ENCODE peak calls at places on chromosomes 3 and 15, in seven cellular contexts. H, Y, R, W, T, U and S are unnamed samples.

GRCh38 chr3:3618624-3619023 is 180.6 kb upstream of the LRRN1 start:
- DNase-seq in H (no peak), Y (no peak), R (no peak), W (no peak), T (no peak), U (no peak), S (no peak)

GRCh38 chr3:176766862-176767261 is 430.4 kb downstream of the TBL1XR1 start:
- DNase-seq in H (no peak), Y (no peak), R (no peak), W (peak), T (no peak), U (no peak), S (no peak)

GRCh38 chr15:64782751-64783150 is 7.4 kb upstream of the RBPMS2 start:
- DNase-seq in H (no peak), Y (no peak), R (no peak), W (no peak), T (no peak), U (no peak), S (no peak)

GRCh38 chr3:174441588-174442316 is 417.4 kb upstream of the NAALADL2 start:
- DNase-seq in H (no peak), Y (peak), R (no peak), W (peak), T (no peak), U (no peak), S (no peak)

GRCh38 chr3:112671930-112672715 is 31.2 kb upstream of the CCDC80 start:
- DNase-seq in H (no peak), Y (peak), R (no peak), W (peak), T (no peak), U (no peak), S (no peak)

GRCh38 chr3:8371955-8372600 is 129.5 kb upstream of the LMCD1 start:
- DNase-seq in H (no peak), Y (peak), R (no peak), W (no peak), T (no peak), U (no peak), S (no peak)

GRCh38 chr3:44584646-44585501 is at the start of gene ZNF660:
- DNase-seq in H (peak), Y (peak), R (no peak), W (peak), T (peak), U (peak), S (no peak)

GRCh38 chr15:88655103-88655553 is 16.3 kb downstream of the ISG20 start:
- DNase-seq in H (no peak), Y (no peak), R (no peak), W (no peak), T (no peak), U (no peak), S (no peak)

GRCh38 chr3:49616061-49616460 is 58.1 kb upstream of the APEH start:
- DNase-seq in H (no peak), Y (no peak), R (no peak), W (no peak), T (no peak), U (no peak), S (no peak)

GRCh38 chr15:35181538-35181937 is 96.4 kb upstream of the NANOGP8 start:
- DNase-seq in H (no peak), Y (peak), R (no peak), W (peak), T (peak), U (no peak), S (no peak)

GRCh38 chr15:28909958-28910500 is 24.3 kb downstream of the APBA2 start:
- DNase-seq in H (no peak), Y (no peak), R (no peak), W (no peak), T (no peak), U (no peak), S (no peak)

GRCh38 chr3:73393005-73393404 is 231.7 kb downstream of the PDZRN3 start:
- DNase-seq in H (no peak), Y (no peak), R (no peak), W (no peak), T (no peak), U (no peak), S (no peak)

GRCh38 chr3:64157150-64158035 is 67.9 kb downstream of the PRICKLE2 start:
- DNase-seq in H (no peak), Y (no peak), R (no peak), W (no peak), T (no peak), U (no peak), S (no peak)

GRCh38 chr3:165210132-165210531 is 13.9 kb upstream of the SLITRK3 start:
- DNase-seq in H (no peak), Y (no peak), R (no peak), W (no peak), T (no peak), U (no peak), S (no peak)
- TF ChIP-seq CTCF in H (no peak), Y (peak), R (no peak), W (peak), T (no peak), U (peak), S (no peak)

GRCh38 chr3:108562565-108562964 is 26.7 kb downstream of the CIP2A start:
- DNase-seq in H (no peak), Y (no peak), R (no peak), W (no peak), T (no peak), U (no peak), S (no peak)
- TF ChIP-seq CTCF in H (no peak), Y (no peak), R (no peak), W (no peak), T (no peak), U (no peak), S (no peak)

GRCh38 chr3:146172586-146172985 is 11.6 kb upstream of the PLOD2 start:
- DNase-seq in H (no peak), Y (no peak), R (no peak), W (no peak), T (no peak), U (no peak), S (no peak)
- TF ChIP-seq CTCF in H (no peak), Y (no peak), R (no peak), W (no peak), T (no peak), U (no peak), S (no peak)

GRCh38 chr3:12965999-12966846 is 107.0 kb downstream of the IQSEC1 start:
- DNase-seq in H (peak), Y (no peak), R (no peak), W (peak), T (no peak), U (no peak), S (no peak)

GRCh38 chr3:12969487-12969886 is 103.7 kb downstream of the IQSEC1 start:
- DNase-seq in H (peak), Y (no peak), R (no peak), W (no peak), T (no peak), U (no peak), S (no peak)

GRCh38 chr3:12966847-12967750 is 106.1 kb downstream of the IQSEC1 start:
- DNase-seq in H (peak), Y (peak), R (no peak), W (peak), T (no peak), U (no peak), S (no peak)

GRCh38 chr3:12968541-12968940 is 104.7 kb downstream of the IQSEC1 start:
- DNase-seq in H (peak), Y (no peak), R (no peak), W (no peak), T (no peak), U (no peak), S (no peak)

GRCh38 chr3:12967751-12968209 is 105.4 kb downstream of the IQSEC1 start:
- DNase-seq in H (peak), Y (peak), R (peak), W (peak), T (peak), U (peak), S (peak)
- TF ChIP-seq CTCF in H (no peak), Y (no peak), R (no peak), W (no peak), T (no peak), U (no peak), S (no peak)